ENCODE peak calls at places on chromosomes 16 and 17, in eight cellular contexts. One of them, this sample, is unnamed.

GRCh38 chr17:11461993-11462548 is 136.2 kb upstream of the DNAH9 start:
- DNase-seq in fibroblast of the aortic adventitia: no peak
- DNase-seq in NB4: no peak
- DNase-seq in tibial artery: no peak
- DNase-seq in choroid plexus epithelial cell: no peak
- DNase-seq in brain microvascular endothelial cell: no peak
- DNase-seq in GM13976: no peak
- DNase-seq in breast epithelium: no peak
- DNase-seq in this sample: no peak

GRCh38 chr17:19019041-19019941 is 14.7 kb upstream of the FAM83G start:
- DNase-seq in fibroblast of the aortic adventitia: no peak
- DNase-seq in NB4: no peak
- DNase-seq in tibial artery: no peak
- DNase-seq in choroid plexus epithelial cell: no peak
- DNase-seq in brain microvascular endothelial cell: no peak
- DNase-seq in GM13976: no peak
- DNase-seq in breast epithelium: no peak
- DNase-seq in this sample: no peak

GRCh38 chr17:60249517-60249826 is 99.7 kb downstream of the CA4 start:
- DNase-seq in fibroblast of the aortic adventitia: peak
- DNase-seq in NB4: no peak
- DNase-seq in tibial artery: no peak
- DNase-seq in choroid plexus epithelial cell: peak
- DNase-seq in brain microvascular endothelial cell: no peak
- DNase-seq in GM13976: no peak
- DNase-seq in breast epithelium: no peak
- DNase-seq in this sample: no peak

GRCh38 chr16:25626172-25626571 is 65.6 kb upstream of the HS3ST4 start:
- DNase-seq in fibroblast of the aortic adventitia: no peak
- DNase-seq in NB4: no peak
- DNase-seq in tibial artery: no peak
- DNase-seq in choroid plexus epithelial cell: no peak
- DNase-seq in brain microvascular endothelial cell: no peak
- DNase-seq in GM13976: no peak
- DNase-seq in breast epithelium: no peak
- DNase-seq in this sample: no peak

GRCh38 chr17:82014432-82014831 is 8.2 kb downstream of the CENPX start:
- DNase-seq in fibroblast of the aortic adventitia: no peak
- DNase-seq in NB4: no peak
- DNase-seq in tibial artery: no peak
- DNase-seq in choroid plexus epithelial cell: no peak
- DNase-seq in brain microvascular endothelial cell: no peak
- DNase-seq in GM13976: no peak
- DNase-seq in breast epithelium: no peak
- DNase-seq in this sample: no peak

GRCh38 chr17:41456206-41456605 is 11.0 kb downstream of the KRT32 start:
- DNase-seq in fibroblast of the aortic adventitia: no peak
- DNase-seq in NB4: no peak
- DNase-seq in tibial artery: no peak
- DNase-seq in choroid plexus epithelial cell: no peak
- DNase-seq in brain microvascular endothelial cell: no peak
- DNase-seq in GM13976: no peak
- DNase-seq in breast epithelium: no peak
- DNase-seq in this sample: no peak

GRCh38 chr16:2148714-2149629 is 547 bp downstream of the RAB26 start:
- DNase-seq in fibroblast of the aortic adventitia: no peak
- DNase-seq in NB4: peak
- DNase-seq in tibial artery: no peak
- DNase-seq in choroid plexus epithelial cell: no peak
- DNase-seq in brain microvascular endothelial cell: no peak
- DNase-seq in GM13976: peak
- DNase-seq in breast epithelium: no peak
- DNase-seq in this sample: no peak

GRCh38 chr17:65560628-65561371 is 648 bp downstream of the AXIN2 start:
- DNase-seq in fibroblast of the aortic adventitia: peak
- DNase-seq in NB4: peak
- DNase-seq in tibial artery: peak
- DNase-seq in choroid plexus epithelial cell: peak
- DNase-seq in brain microvascular endothelial cell: peak
- DNase-seq in GM13976: peak
- DNase-seq in breast epithelium: peak
- DNase-seq in this sample: no peak

GRCh38 chr17:3804503-3804931 is 3.5 kb upstream of the ITGAE start:
- DNase-seq in fibroblast of the aortic adventitia: peak
- DNase-seq in NB4: no peak
- DNase-seq in tibial artery: no peak
- DNase-seq in choroid plexus epithelial cell: peak
- DNase-seq in brain microvascular endothelial cell: peak
- DNase-seq in GM13976: peak
- DNase-seq in breast epithelium: no peak
- DNase-seq in this sample: no peak

GRCh38 chr17:37430051-37430591 is 23.4 kb downstream of the TADA2A start:
- DNase-seq in fibroblast of the aortic adventitia: peak
- DNase-seq in NB4: no peak
- DNase-seq in tibial artery: no peak
- DNase-seq in choroid plexus epithelial cell: peak
- DNase-seq in brain microvascular endothelial cell: no peak
- DNase-seq in GM13976: peak
- DNase-seq in breast epithelium: no peak
- DNase-seq in this sample: no peak

GRCh38 chr16:15790458-15790857 is 66.4 kb downstream of the MYH11 start:
- DNase-seq in fibroblast of the aortic adventitia: peak
- DNase-seq in NB4: no peak
- DNase-seq in tibial artery: no peak
- DNase-seq in choroid plexus epithelial cell: peak
- DNase-seq in brain microvascular endothelial cell: no peak
- DNase-seq in GM13976: no peak
- DNase-seq in breast epithelium: no peak
- DNase-seq in this sample: no peak

GRCh38 chr16:13441675-13442074 is 478.3 kb upstream of the ERCC4 start:
- DNase-seq in fibroblast of the aortic adventitia: no peak
- DNase-seq in NB4: no peak
- DNase-seq in tibial artery: no peak
- DNase-seq in choroid plexus epithelial cell: no peak
- DNase-seq in brain microvascular endothelial cell: no peak
- DNase-seq in GM13976: peak
- DNase-seq in breast epithelium: no peak
- DNase-seq in this sample: no peak

GRCh38 chr17:60920107-60920506 is 242.5 kb downstream of the BCAS3 start:
- DNase-seq in fibroblast of the aortic adventitia: no peak
- DNase-seq in NB4: no peak
- DNase-seq in tibial artery: no peak
- DNase-seq in choroid plexus epithelial cell: no peak
- DNase-seq in brain microvascular endothelial cell: no peak
- DNase-seq in GM13976: no peak
- DNase-seq in breast epithelium: no peak
- DNase-seq in this sample: no peak

GRCh38 chr16:77564791-77565390 is 130.1 kb upstream of the ADAMTS18 start:
- DNase-seq in fibroblast of the aortic adventitia: peak
- DNase-seq in NB4: no peak
- DNase-seq in tibial artery: no peak
- DNase-seq in choroid plexus epithelial cell: peak
- DNase-seq in brain microvascular endothelial cell: peak
- DNase-seq in GM13976: no peak
- DNase-seq in breast epithelium: no peak
- DNase-seq in this sample: no peak

DNA sequence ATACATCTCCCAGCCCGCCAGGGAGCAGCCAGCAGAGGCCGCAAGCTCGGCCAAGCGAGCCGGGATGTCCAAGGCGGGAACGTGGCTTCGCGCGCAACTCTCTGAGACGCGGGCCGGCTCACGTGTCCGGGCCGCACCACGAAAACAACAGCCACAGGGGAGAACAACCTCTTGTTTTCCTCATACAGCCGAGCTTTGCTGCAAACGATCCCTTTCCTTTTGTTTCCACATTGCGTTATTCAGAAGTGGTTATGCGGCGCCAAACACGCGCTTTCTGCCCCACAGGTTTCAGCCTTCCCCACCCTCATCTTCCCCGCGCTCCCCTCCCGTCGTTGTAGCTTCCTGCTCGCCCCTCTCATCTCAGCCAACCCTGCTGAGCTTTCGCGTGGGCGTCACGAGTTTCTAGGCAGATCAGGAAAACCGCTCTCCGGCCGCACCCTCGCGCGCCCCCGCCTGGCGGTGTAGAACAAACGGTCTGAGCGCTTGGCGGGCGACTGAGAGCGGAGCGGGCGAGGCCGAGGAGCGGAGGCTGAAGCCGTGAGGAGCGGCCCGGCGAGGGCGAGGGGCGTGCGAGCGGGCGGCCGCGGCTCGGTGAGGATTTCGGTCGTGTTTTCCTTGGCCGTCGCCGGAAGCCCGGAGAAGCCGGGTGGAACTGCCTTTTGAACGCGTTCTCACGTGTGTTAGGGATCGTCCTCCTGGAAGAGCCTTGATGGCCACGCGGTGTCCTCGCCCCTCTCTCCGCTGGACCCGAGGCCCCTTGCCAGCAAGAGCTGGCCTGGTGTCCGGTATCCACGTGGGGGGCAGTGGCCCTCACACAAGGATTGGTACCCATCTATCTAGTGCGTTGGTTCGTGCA is 6.6 kb upstream of the SMARCD2 start:
- DNase-seq in fibroblast of the aortic adventitia: peak
- DNase-seq in NB4: peak
- DNase-seq in tibial artery: peak
- DNase-seq in choroid plexus epithelial cell: peak
- DNase-seq in brain microvascular endothelial cell: peak
- DNase-seq in GM13976: peak
- DNase-seq in breast epithelium: peak
- DNase-seq in this sample: peak
- TF ChIP-seq CTCF in fibroblast of the aortic adventitia: peak
- TF ChIP-seq CTCF in NB4: no peak
- TF ChIP-seq CTCF in tibial artery: peak
- TF ChIP-seq CTCF in choroid plexus epithelial cell: peak
- TF ChIP-seq CTCF in brain microvascular endothelial cell: peak
- TF ChIP-seq CTCF in GM13976: peak
- TF ChIP-seq CTCF in breast epithelium: peak
- TF ChIP-seq CTCF in this sample: peak

DNA sequence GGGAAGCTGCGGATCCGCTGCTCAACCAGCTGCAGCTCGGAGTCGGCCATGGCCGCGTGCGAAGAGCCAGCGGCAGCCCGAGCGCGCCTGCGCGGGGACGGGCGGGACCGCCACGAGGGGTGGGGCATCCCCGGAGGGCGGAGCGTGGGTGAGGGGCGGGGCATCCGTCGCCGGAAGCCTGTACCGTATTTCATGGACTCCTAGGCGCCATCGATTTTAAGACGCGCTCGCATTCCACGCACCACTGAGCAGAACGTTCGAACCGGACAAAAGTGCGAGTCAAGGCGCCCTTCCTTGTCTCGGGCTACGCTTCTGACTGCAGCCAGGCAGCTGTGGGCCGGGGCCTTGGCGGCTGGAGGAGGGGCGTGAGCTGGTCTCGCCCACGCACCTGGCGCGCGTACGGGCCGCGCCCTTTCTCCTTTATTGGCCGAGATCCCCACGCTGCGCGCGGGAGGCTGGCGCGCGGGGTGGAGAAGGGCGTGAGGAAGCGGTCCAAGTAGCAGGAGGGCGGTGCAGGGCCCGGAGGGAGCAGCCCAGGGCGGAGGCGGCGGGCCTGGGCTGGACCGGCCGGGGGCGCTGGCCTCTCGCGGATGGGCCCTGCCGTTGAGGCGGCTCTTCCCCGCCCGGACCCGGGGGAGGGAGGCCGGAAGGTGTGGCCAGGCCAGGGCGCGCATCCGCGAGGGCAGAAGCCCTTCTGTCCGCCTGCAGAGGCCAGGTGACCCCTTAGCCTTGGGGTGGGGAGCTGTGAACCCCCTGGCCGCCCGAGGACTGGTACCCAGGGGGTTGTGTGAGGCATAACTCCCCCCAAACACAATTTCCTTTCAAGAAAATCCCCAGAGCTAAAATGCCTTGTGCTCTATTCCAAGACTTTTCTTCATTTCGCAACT is at the start of gene APRT:
- DNase-seq in fibroblast of the aortic adventitia: peak
- DNase-seq in NB4: peak
- DNase-seq in tibial artery: peak
- DNase-seq in choroid plexus epithelial cell: peak
- DNase-seq in brain microvascular endothelial cell: peak
- DNase-seq in GM13976: peak
- DNase-seq in breast epithelium: peak
- DNase-seq in this sample: peak
- TF ChIP-seq CTCF in fibroblast of the aortic adventitia: peak
- TF ChIP-seq CTCF in NB4: peak
- TF ChIP-seq CTCF in tibial artery: no peak
- TF ChIP-seq CTCF in choroid plexus epithelial cell: no peak
- TF ChIP-seq CTCF in brain microvascular endothelial cell: no peak
- TF ChIP-seq CTCF in GM13976: peak
- TF ChIP-seq CTCF in breast epithelium: peak
- TF ChIP-seq CTCF in this sample: peak

GRCh38 chr17:56977673-56978395 is at the start of gene SCPEP1:
- DNase-seq in fibroblast of the aortic adventitia: peak
- DNase-seq in NB4: peak
- DNase-seq in tibial artery: peak
- DNase-seq in choroid plexus epithelial cell: peak
- DNase-seq in brain microvascular endothelial cell: peak
- DNase-seq in GM13976: peak
- DNase-seq in breast epithelium: peak
- DNase-seq in this sample: peak
- TF ChIP-seq CTCF in fibroblast of the aortic adventitia: no peak
- TF ChIP-seq CTCF in NB4: no peak
- TF ChIP-seq CTCF in tibial artery: no peak
- TF ChIP-seq CTCF in choroid plexus epithelial cell: no peak
- TF ChIP-seq CTCF in brain microvascular endothelial cell: no peak
- TF ChIP-seq CTCF in GM13976: no peak
- TF ChIP-seq CTCF in breast epithelium: no peak
- TF ChIP-seq CTCF in this sample: no peak

GRCh38 chr16:57721356-57721755 is 14.2 kb upstream of the KATNB1 start:
- DNase-seq in fibroblast of the aortic adventitia: no peak
- DNase-seq in NB4: no peak
- DNase-seq in tibial artery: no peak
- DNase-seq in choroid plexus epithelial cell: no peak
- DNase-seq in brain microvascular endothelial cell: no peak
- DNase-seq in GM13976: no peak
- DNase-seq in breast epithelium: no peak
- DNase-seq in this sample: no peak

GRCh38 chr16:57721765-57722499 is 13.6 kb upstream of the KATNB1 start:
- DNase-seq in fibroblast of the aortic adventitia: no peak
- DNase-seq in NB4: no peak
- DNase-seq in tibial artery: no peak
- DNase-seq in choroid plexus epithelial cell: no peak
- DNase-seq in brain microvascular endothelial cell: no peak
- DNase-seq in GM13976: peak
- DNase-seq in breast epithelium: no peak
- DNase-seq in this sample: no peak

GRCh38 chr16:57722651-57723050 is 12.9 kb upstream of the KATNB1 start:
- DNase-seq in fibroblast of the aortic adventitia: no peak
- DNase-seq in NB4: no peak
- DNase-seq in tibial artery: no peak
- DNase-seq in choroid plexus epithelial cell: no peak
- DNase-seq in brain microvascular endothelial cell: no peak
- DNase-seq in GM13976: no peak
- DNase-seq in breast epithelium: no peak
- DNase-seq in this sample: no peak

GRCh38 chr16:57724541-57724940 is 11.0 kb upstream of the KATNB1 start:
- DNase-seq in fibroblast of the aortic adventitia: no peak
- DNase-seq in NB4: no peak
- DNase-seq in tibial artery: no peak
- DNase-seq in choroid plexus epithelial cell: no peak
- DNase-seq in brain microvascular endothelial cell: no peak
- DNase-seq in GM13976: no peak
- DNase-seq in breast epithelium: no peak
- DNase-seq in this sample: no peak

GRCh38 chr16:57723170-57723569 is 12.4 kb upstream of the KATNB1 start:
- DNase-seq in fibroblast of the aortic adventitia: no peak
- DNase-seq in NB4: peak
- DNase-seq in tibial artery: no peak
- DNase-seq in choroid plexus epithelial cell: peak
- DNase-seq in brain microvascular endothelial cell: no peak
- DNase-seq in GM13976: no peak
- DNase-seq in breast epithelium: no peak
- DNase-seq in this sample: no peak
- TF ChIP-seq CTCF in fibroblast of the aortic adventitia: no peak
- TF ChIP-seq CTCF in NB4: peak
- TF ChIP-seq CTCF in tibial artery: no peak
- TF ChIP-seq CTCF in choroid plexus epithelial cell: peak
- TF ChIP-seq CTCF in brain microvascular endothelial cell: peak
- TF ChIP-seq CTCF in GM13976: no peak
- TF ChIP-seq CTCF in breast epithelium: no peak
- TF ChIP-seq CTCF in this sample: no peak